ENCODE peak calls at places on chromosomes 2 and 18, in five cellular contexts. One of them, this sample, is unnamed.

GRCh38 chr2:39587641-39588040 is 78.1 kb upstream of the TMEM178A start:
- DNase-seq in fibroblast of mammary gland: no peak
- DNase-seq in C1 segment of cervical spinal cord: no peak
- DNase-seq in activated CD8-positive, alpha-beta memory T cell treated with anti-CD3 and anti-CD28 coated beads for 24 hours: no peak
- DNase-seq in T-helper 1 cell: no peak
- DNase-seq in this sample: no peak

GRCh38 chr2:239640210-239640609 is 239.4 kb upstream of the HDAC4 start:
- DNase-seq in fibroblast of mammary gland: no peak
- DNase-seq in C1 segment of cervical spinal cord: no peak
- DNase-seq in activated CD8-positive, alpha-beta memory T cell treated with anti-CD3 and anti-CD28 coated beads for 24 hours: peak; percentile 37
- DNase-seq in T-helper 1 cell: no peak
- DNase-seq in this sample: no peak

GRCh38 chr2:171550613-171551012 is 28.3 kb downstream of the CYBRD1 start:
- DNase-seq in C1 segment of cervical spinal cord: no peak
- DNase-seq in fibroblast of mammary gland: no peak
- DNase-seq in activated CD8-positive, alpha-beta memory T cell treated with anti-CD3 and anti-CD28 coated beads for 24 hours: no peak
- DNase-seq in T-helper 1 cell: no peak
- DNase-seq in this sample: no peak

GRCh38 chr2:163182764-163183354 is 344.3 kb upstream of the KCNH7 start:
- DNase-seq in activated CD8-positive, alpha-beta memory T cell treated with anti-CD3 and anti-CD28 coated beads for 24 hours: no peak
- DNase-seq in T-helper 1 cell: no peak
- DNase-seq in fibroblast of mammary gland: peak; percentile 43
- DNase-seq in C1 segment of cervical spinal cord: no peak
- DNase-seq in this sample: no peak

GRCh38 chr2:201342923-201343322 is 14.2 kb downstream of the FLACC1 start:
- DNase-seq in activated CD8-positive, alpha-beta memory T cell treated with anti-CD3 and anti-CD28 coated beads for 24 hours: no peak
- DNase-seq in C1 segment of cervical spinal cord: no peak
- DNase-seq in T-helper 1 cell: no peak
- DNase-seq in fibroblast of mammary gland: no peak
- DNase-seq in this sample: no peak

GRCh38 chr2:161983010-161983651 is 90.9 kb downstream of the DPP4 start:
- DNase-seq in C1 segment of cervical spinal cord: no peak
- DNase-seq in activated CD8-positive, alpha-beta memory T cell treated with anti-CD3 and anti-CD28 coated beads for 24 hours: no peak
- DNase-seq in T-helper 1 cell: no peak
- DNase-seq in fibroblast of mammary gland: no peak
- DNase-seq in this sample: no peak

GRCh38 chr2:119240311-119241204 is 16.9 kb downstream of the STEAP3 start:
- DNase-seq in fibroblast of mammary gland: peak; percentile 60
- DNase-seq in C1 segment of cervical spinal cord: no peak
- DNase-seq in activated CD8-positive, alpha-beta memory T cell treated with anti-CD3 and anti-CD28 coated beads for 24 hours: no peak
- DNase-seq in T-helper 1 cell: no peak
- DNase-seq in this sample: no peak

GRCh38 chr2:118842687-118843491 is 4.6 kb downstream of the EN1 start:
- DNase-seq in T-helper 1 cell: no peak
- DNase-seq in activated CD8-positive, alpha-beta memory T cell treated with anti-CD3 and anti-CD28 coated beads for 24 hours: no peak
- DNase-seq in fibroblast of mammary gland: no peak
- DNase-seq in C1 segment of cervical spinal cord: no peak
- DNase-seq in this sample: no peak

GRCh38 chr2:219010162-219010756 is 17.0 kb upstream of the CRYBA2 start:
- DNase-seq in fibroblast of mammary gland: no peak
- DNase-seq in activated CD8-positive, alpha-beta memory T cell treated with anti-CD3 and anti-CD28 coated beads for 24 hours: no peak
- DNase-seq in T-helper 1 cell: no peak
- DNase-seq in C1 segment of cervical spinal cord: no peak
- DNase-seq in this sample: no peak

GRCh38 chr18:59623456-59624383 is 73.5 kb downstream of the CCBE1 start:
- DNase-seq in C1 segment of cervical spinal cord: no peak
- DNase-seq in fibroblast of mammary gland: peak; percentile 80
- DNase-seq in T-helper 1 cell: no peak
- DNase-seq in activated CD8-positive, alpha-beta memory T cell treated with anti-CD3 and anti-CD28 coated beads for 24 hours: no peak
- DNase-seq in this sample: no peak

This sample was measured in CD8-positive, alpha-beta T cell.